ENCODE peak calls at places on chromosome 15, in nine cellular contexts. Y, V, L, R, Z, W, Q, P and A are unnamed samples.

GRCh38 chr15:43769584-43770228 is 7.1 kb downstream of the ELL3 start:
- DNase-seq in Z (peak), P (peak), W (peak), Q (peak), Y (peak), R (peak), L (peak), V (peak), A (peak)

GRCh38 chr15:70589221-70589620 is 174.1 kb downstream of the UACA start:
- DNase-seq in Q (no peak), L (no peak), R (no peak), Y (no peak), Z (no peak), W (no peak), P (no peak), V (no peak), A (no peak)

GRCh38 chr15:82043726-82044372 is 2.0 kb downstream of the MEX3B start:
- DNase-seq in P (no peak), Q (no peak), Y (no peak), R (no peak), V (peak), L (no peak), Z (no peak), W (no peak), A (no peak)

GRCh38 chr15:45442497-45443135 is 64.3 kb upstream of the GATM start:
- DNase-seq in L (no peak), Y (peak), Q (no peak), P (peak), W (no peak), Z (no peak), R (no peak), V (no peak), A (no peak)

GRCh38 chr15:33201376-33202189 is 7.1 kb upstream of the FMN1 start:
- DNase-seq in Y (peak), P (peak), W (peak), Q (peak), R (peak), V (peak), Z (no peak), L (peak), A (peak)

GRCh38 chr15:58755350-58755749 is 5.8 kb upstream of the ADAM10 start:
- DNase-seq in Z (no peak), Q (no peak), V (no peak), W (no peak), Y (no peak), P (no peak), L (no peak), R (no peak), A (no peak)

GRCh38 chr15:57376695-57377477 is 581 bp downstream of the CGNL1 start:
- DNase-seq in R (peak), V (peak), W (no peak), Z (peak), Y (peak), L (no peak), Q (peak), P (peak), A (peak)

GRCh38 chr15:75177360-75178071 is 24.2 kb upstream of the C15orf39 start:
- DNase-seq in W (no peak), L (no peak), P (no peak), Y (no peak), R (no peak), V (no peak), Z (no peak), Q (no peak), A (no peak)

GRCh38 chr15:29393443-29393842 is 123.8 kb upstream of the NSMCE3 start:
- DNase-seq in Z (no peak), W (no peak), V (no peak), P (no peak), Q (no peak), L (no peak), Y (no peak), R (no peak), A (no peak)

GRCh38 chr15:47624503-47624902 is 92.8 kb upstream of the SEMA6D start:
- DNase-seq in L (no peak), R (no peak), P (no peak), W (no peak), Z (no peak), Y (no peak), Q (no peak), V (no peak), A (no peak)

GRCh38 chr15:90035095-90035834 is 34.1 kb downstream of the ZNF710 start:
- DNase-seq in R (peak), V (peak), Z (no peak), P (peak), L (no peak), W (no peak), Y (no peak), Q (no peak), A (peak)

GRCh38 chr15:48547305-48547704 is 98.2 kb downstream of the FBN1 start:
- DNase-seq in L (no peak), Y (no peak), Q (no peak), Z (no peak), V (no peak), P (no peak), R (no peak), W (no peak), A (no peak)

GRCh38 chr15:77959094-77959879 is 118.2 kb downstream of the TBC1D2B start:
- DNase-seq in Y (peak), Q (peak), P (peak), L (peak), Z (peak), R (peak), V (peak), W (peak), A (peak)

GRCh38 chr15:58227706-58228543 is 89.7 kb downstream of the AQP9 start:
- DNase-seq in Y (peak), L (peak), P (peak), R (peak), Q (peak), W (peak), V (peak), Z (peak), A (peak)

GRCh38 chr15:66008920-66009572 is 139.8 kb downstream of the RAB11A start:
- DNase-seq in Q (no peak), V (peak), P (peak), Y (peak), Z (no peak), W (no peak), L (no peak), R (peak), A (no peak)

GRCh38 chr15:36959746-36960145 is 140.6 kb downstream of the MEIS2 start:
- DNase-seq in P (peak), Z (no peak), W (no peak), R (no peak), V (no peak), Y (no peak), Q (no peak), L (no peak), A (no peak)

GRCh38 chr15:93235926-93236781 is 147.1 kb upstream of the RGMA start:
- DNase-seq in Y (no peak), W (no peak), Z (no peak), R (no peak), V (no peak), L (no peak), P (no peak), Q (peak), A (no peak)

GRCh38 chr15:42009022-42009421 is 11.8 kb downstream of the PLA2G4E start:
- DNase-seq in Z (no peak), R (no peak), L (no peak), Q (no peak), V (no peak), W (no peak), P (no peak), Y (no peak), A (no peak)

GRCh38 chr15:64842099-64842940 is 605 bp downstream of the PLEKHO2 start:
- DNase-seq in V (no peak), L (no peak), Q (peak), R (peak), W (no peak), Y (no peak), P (peak), Z (no peak), A (peak)

GRCh38 chr15:85379403-85380131 is 836 bp upstream of the AKAP13 start:
- DNase-seq in Q (peak), Z (no peak), L (peak), V (no peak), Y (peak), P (peak), R (peak), W (no peak), A (no peak)

GRCh38 chr15:41018534-41018933 is 65.3 kb downstream of the CHAC1 start:
- DNase-seq in V (no peak), W (no peak), Q (no peak), P (peak), Y (no peak), L (no peak), Z (no peak), R (peak), A (no peak)

GRCh38 chr15:44215594-44215993 is 20.5 kb upstream of the FRMD5 start:
- DNase-seq in W (no peak), Z (no peak), L (no peak), R (no peak), V (no peak), Y (peak), Q (no peak), P (peak), A (no peak)

GRCh38 chr15:78353093-78353492 is 12.9 kb downstream of the CRABP1 start:
- DNase-seq in L (no peak), Q (no peak), P (no peak), W (peak), Z (no peak), R (peak), V (peak), Y (peak), A (no peak)

GRCh38 chr15:69554321-69554961 is 101.8 kb downstream of the RPLP1 start:
- DNase-seq in V (no peak), R (peak), Y (no peak), Q (no peak), L (no peak), P (no peak), W (no peak), Z (peak), A (peak)

GRCh38 chr15:51688863-51689262 is 7.6 kb downstream of the SCG3 start:
- DNase-seq in Q (no peak), V (no peak), R (no peak), W (no peak), P (no peak), Z (no peak), Y (no peak), L (no peak), A (no peak)

GRCh38 chr15:91104111-91104510 is 4.1 kb downstream of the SV2B start:
- DNase-seq in R (no peak), W (no peak), V (no peak), P (no peak), Y (no peak), Z (no peak), Q (no peak), L (no peak), A (no peak)

GRCh38 chr15:85753261-85753660 is 41.5 kb downstream of the KLHL25 start:
- DNase-seq in Z (no peak), P (no peak), L (no peak), Y (no peak), W (no peak), V (no peak), R (no peak), Q (no peak), A (no peak)

GRCh38 chr15:87672309-87672897 is 584.1 kb downstream of the NTRK3 start:
- DNase-seq in R (peak), V (peak), W (peak), L (no peak), P (peak), Z (peak), Y (peak), Q (no peak), A (no peak)

GRCh38 chr15:92848852-92849598 is 51.1 kb upstream of the CHD2 start:
- DNase-seq in Q (no peak), R (no peak), V (peak), Z (no peak), L (no peak), P (no peak), Y (no peak), W (no peak), A (no peak)

GRCh38 chr15:89660556-89660955 is 5.3 kb upstream of the KIF7 start:
- DNase-seq in P (no peak), W (no peak), Z (no peak), Q (no peak), Y (no peak), L (no peak), R (no peak), V (no peak), A (no peak)

GRCh38 chr15:77731945-77732344 is 99.2 kb upstream of the LINGO1 start:
- DNase-seq in P (no peak), L (no peak), W (no peak), V (no peak), Q (no peak), Z (no peak), Y (no peak), R (no peak), A (no peak)

GRCh38 chr15:76206325-76206976 is 104.8 kb downstream of the ETFA start:
- DNase-seq in V (no peak), P (peak), R (peak), W (no peak), Q (no peak), Y (peak), L (no peak), Z (peak), A (peak)

GRCh38 chr15:42138411-42138810 is 18.0 kb downstream of the PLA2G4F start:
- DNase-seq in V (no peak), R (no peak), W (no peak), L (no peak), Y (no peak), Z (no peak), Q (no peak), P (no peak), A (no peak)

GRCh38 chr15:38308797-38309196 is 56.2 kb downstream of the SPRED1 start:
- DNase-seq in P (no peak), L (no peak), Z (no peak), Q (peak), Y (no peak), W (no peak), V (no peak), R (no peak), A (no peak)

GRCh38 chr15:63347074-63347859 is 34.4 kb downstream of the CA12 start:
- DNase-seq in Y (no peak), W (no peak), V (no peak), Z (no peak), R (no peak), P (no peak), L (no peak), Q (no peak), A (peak)

GRCh38 chr15:93656041-93656440 is 567.0 kb upstream of the RGMA start:
- DNase-seq in Q (no peak), R (no peak), V (no peak), Y (no peak), P (peak), L (no peak), W (no peak), Z (no peak), A (no peak)

GRCh38 chr15:79373728-79374127 is 58.4 kb upstream of the MINAR1 start:
- DNase-seq in Z (no peak), P (no peak), Q (no peak), V (no peak), L (no peak), R (no peak), W (no peak), Y (no peak), A (no peak)

GRCh38 chr15:76470691-76471090 is 134.1 kb downstream of the ISL2 start:
- DNase-seq in Y (peak), Z (no peak), L (no peak), V (no peak), P (no peak), Q (no peak), R (no peak), W (no peak), A (no peak)

GRCh38 chr15:48393650-48394049 is 62.4 kb downstream of the DUT start:
- DNase-seq in V (no peak), P (no peak), R (peak), Y (no peak), Z (no peak), W (no peak), Q (no peak), L (no peak), A (no peak)